ENCODE peak calls at places on chromosomes 5 and 9, in ten cellular contexts. G is heart left ventricle, F is cardiac muscle cell, O is right lobe of liver, C is progenitor cell of endocrine pancreas, Q is testis, I is body of pancreas, T is tibial artery, J is IMR-90, Z is H9. L is an unnamed sample.

GRCh38 chr9:15240927-15241326 is 66.1 kb downstream of the TTC39B start:
- DNase-seq in F (no peak), C (no peak), G (no peak), Z (no peak), Q (no peak), O (no peak), I (no peak), J (no peak), T (no peak), L (no peak)

GRCh38 chr9:95574176-95574575 is 57.4 kb upstream of the PTCH1 start:
- DNase-seq in C (no peak), G (no peak), J (no peak), O (no peak), I (no peak), Z (no peak), F (no peak), Q (no peak), T (no peak), L (no peak)

GRCh38 chr9:35862328-35862727 is 7.9 kb downstream of the OR13J1 start:
- DNase-seq in Z (no peak), O (no peak), T (no peak), I (no peak), C (no peak), J (no peak), F (no peak), G (no peak), Q (no peak), L (no peak)

GRCh38 chr5:151123897-151124751 is 33.5 kb downstream of the ANXA6 start:
- DNase-seq in T (peak; percentile 82), Q (peak; percentile 43), J (peak; percentile 39), G (peak; percentile 81), C (no peak), F (no peak), I (peak; percentile 79), O (peak; percentile 81), Z (no peak), L (peak; percentile 84)

GRCh38 chr9:613771-614347 is 227.6 kb upstream of the DMRT1 start:
- DNase-seq in Q (peak; percentile 88), J (peak; percentile 91), G (peak; percentile 81), O (peak; percentile 75), C (peak; percentile 29), I (peak; percentile 78), F (peak; percentile 68), T (peak; percentile 93), Z (peak; percentile 83), L (peak; percentile 63)

GRCh38 chr5:133285583-133286021 is 233.8 kb downstream of the HSPA4 start:
- DNase-seq in Q (peak; percentile 47), Z (no peak), O (peak; percentile 86), G (peak; percentile 81), F (no peak), J (peak; percentile 51), C (no peak), I (peak; percentile 30), T (no peak), L (no peak)

GRCh38 chr5:69450116-69450515 is 35.2 kb downstream of the MARVELD2 start:
- DNase-seq in O (no peak), Z (no peak), F (no peak), T (no peak), I (no peak), G (no peak), Q (no peak), C (no peak), J (peak; percentile 96), L (no peak)

GRCh38 chr9:35748858-35749514 is at the start of the genes GBA2 and RGP1:
- DNase-seq in T (peak; percentile 90), I (peak; percentile 82), Z (peak; percentile 83), O (peak; percentile 93), Q (peak; percentile 83), G (peak; percentile 93), F (peak; percentile 91), J (peak; percentile 43), C (peak; percentile 68), L (peak; percentile 87)

GRCh38 chr9:123316053-123316718 is 39.8 kb upstream of the CRB2 start:
- DNase-seq in C (no peak), I (no peak), F (no peak), G (no peak), J (no peak), Q (no peak), Z (no peak), O (no peak), T (no peak), L (no peak)

GRCh38 chr5:76257897-76258296 is 145.2 kb upstream of the IQGAP2 start:
- DNase-seq in C (no peak), Z (no peak), J (no peak), G (no peak), F (no peak), T (no peak), O (no peak), Q (no peak), I (no peak), L (no peak)

GRCh38 chr5:115349001-115349817 is 52.8 kb upstream of the CCDC112 start:
- DNase-seq in O (peak; percentile 48), T (no peak), J (peak; percentile 90), F (no peak), G (no peak), Q (no peak), Z (no peak), C (no peak), I (peak; percentile 56), L (no peak)

GRCh38 chr5:32494827-32495226 is 50.3 kb upstream of the ZFR start:
- DNase-seq in I (no peak), Q (no peak), T (no peak), C (no peak), G (no peak), J (no peak), F (no peak), O (no peak), Z (no peak), L (no peak)

GRCh38 chr9:134413890-134414731 is 87.9 kb downstream of the RXRA start:
- DNase-seq in O (peak; percentile 66), G (peak; percentile 92), F (no peak), C (no peak), I (no peak), T (no peak), J (peak; percentile 89), Z (no peak), Q (no peak), L (no peak)

GRCh38 chr5:102554728-102555127 is 55.9 kb upstream of the SLCO6A1 start:
- DNase-seq in Q (no peak), O (no peak), I (no peak), T (no peak), F (peak; percentile 13), Z (no peak), C (no peak), G (no peak), J (no peak), L (no peak)

GRCh38 chr5:179309751-179310320 is 35.4 kb downstream of the ADAMTS2 start:
- DNase-seq in C (no peak), J (no peak), I (no peak), G (peak; percentile 18), T (peak; percentile 37), F (no peak), Q (no peak), O (peak; percentile 11), Z (no peak), L (no peak)

GRCh38 chr9:33924978-33925797 is 108.2 kb downstream of the UBE2R2 start:
- DNase-seq in G (peak; percentile 43), Z (peak; percentile 76), C (peak; percentile 24), T (no peak), F (peak; percentile 64), J (peak; percentile 54), O (no peak), Q (peak; percentile 82), I (peak; percentile 63), L (peak; percentile 61)

GRCh38 chr9:130451509-130452388 is 7.0 kb downstream of the ASS1 start:
- DNase-seq in Z (peak; percentile 74), F (peak; percentile 94), I (peak; percentile 78), J (peak; percentile 95), O (peak; percentile 85), C (no peak), Q (peak; percentile 95), G (peak; percentile 94), T (peak; percentile 91), L (no peak)

DNA sequence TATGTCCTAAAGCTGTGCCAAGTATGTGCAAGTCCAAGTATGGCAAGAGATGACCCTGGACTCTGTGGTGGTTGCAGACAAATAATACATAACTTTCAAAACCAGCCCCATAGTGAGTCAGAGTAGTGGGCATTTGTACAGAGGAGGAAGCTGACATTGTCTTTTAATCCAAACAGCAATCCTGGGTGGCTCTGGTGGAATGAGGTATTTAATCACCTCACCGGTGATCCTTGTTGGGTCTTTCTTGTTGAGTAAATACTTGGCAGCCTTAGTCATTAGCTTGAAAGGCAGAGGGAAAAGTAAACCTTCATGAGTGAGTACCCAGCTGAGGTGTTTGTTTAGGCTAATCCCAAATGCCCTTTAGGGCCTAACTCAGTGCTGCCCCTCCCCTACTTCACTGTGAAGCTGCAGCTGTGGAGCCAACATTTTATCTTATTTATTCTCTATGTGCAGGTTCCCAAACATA is 148.7 kb upstream of the SLC12A2 start:
- DNase-seq in Z (peak; percentile 63), F (no peak), O (no peak), J (peak; percentile 63), T (no peak), I (no peak), C (no peak), Q (no peak), G (no peak), L (no peak)
- TF ChIP-seq CTCF in Z (peak; percentile 47), F (no peak), O (no peak), J (peak; percentile 9), T (no peak), I (no peak), C (peak; percentile 30), Q (no peak), G (no peak), L (no peak)

GRCh38 chr9:22120595-22120994 is 111.5 kb upstream of the CDKN2B start:
- DNase-seq in Z (no peak), T (no peak), C (no peak), O (no peak), J (no peak), I (no peak), G (no peak), F (no peak), Q (no peak), L (no peak)
- TF ChIP-seq CTCF in Z (no peak), T (no peak), C (no peak), O (no peak), J (no peak), I (no peak), G (no peak), F (no peak), Q (no peak), L (no peak)

DNA sequence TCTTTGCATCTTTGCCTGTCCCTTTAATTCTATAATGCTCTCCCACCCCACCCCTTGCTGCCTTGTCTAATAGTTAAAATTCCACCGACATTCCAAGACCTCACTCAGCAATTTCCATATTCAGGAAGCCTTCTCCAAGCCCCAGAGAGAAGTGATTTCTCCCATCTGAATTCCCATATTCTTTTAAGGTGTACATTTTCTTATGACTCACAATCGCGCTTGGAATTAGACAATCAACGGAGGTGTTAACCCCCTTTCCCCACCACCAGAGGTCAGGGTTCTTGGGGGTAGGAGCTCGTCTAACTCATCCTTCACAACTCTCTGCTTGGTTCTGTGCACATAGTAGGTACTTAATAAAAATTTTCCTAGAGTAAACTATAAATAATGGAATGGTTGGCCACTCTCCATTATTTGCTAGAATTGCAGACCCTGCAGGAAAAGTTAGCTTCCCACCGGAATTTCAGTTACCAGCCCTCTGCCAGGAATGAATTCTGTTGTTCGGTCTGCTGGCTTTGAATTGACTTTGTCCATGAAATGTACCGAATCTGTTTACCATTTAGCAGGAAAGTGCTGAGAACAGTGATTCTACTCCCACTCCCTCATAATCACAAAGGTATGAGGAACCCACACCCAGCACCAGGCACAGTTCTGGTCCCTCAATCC is 5.0 kb downstream of the KCNIP1 start:
- DNase-seq in O (no peak), G (no peak), Z (no peak), F (no peak), Q (no peak), C (no peak), J (no peak), T (no peak), I (no peak), L (no peak)
- TF ChIP-seq CTCF in O (no peak), G (no peak), Z (peak; percentile 68), F (no peak), Q (no peak), C (peak; percentile 32), J (no peak), T (no peak), I (no peak), L (no peak)

GRCh38 chr9:125631391-125632085 is 75.5 kb downstream of the MAPKAP1 start:
- DNase-seq in F (peak; percentile 60), Q (no peak), T (no peak), I (no peak), O (no peak), J (peak; percentile 57), Z (no peak), C (no peak), G (no peak), L (peak; percentile 62)
- TF ChIP-seq CTCF in F (peak; percentile 72), Q (peak; percentile 25), T (peak; percentile 47), I (peak; percentile 21), O (peak; percentile 47), J (peak; percentile 64), Z (peak; percentile 76), C (peak; percentile 50), G (peak; percentile 46), L (peak; percentile 64)

L was measured in GM13977.